ENCODE peak calls at places on chromosomes 13 and 19, in five cellular contexts. One of them, this sample, is unnamed.

GRCh38 chr19:49142866-49143335 is 12.3 kb downstream of the HRC start:
- DNase-seq in AG08396: peak; percentile 96
- DNase-seq in HTR-8/SVneo: peak; percentile 92
- DNase-seq in naive thymus-derived CD8-positive, alpha-beta T cell: peak; percentile 48
- DNase-seq in CD4-positive, alpha-beta memory T cell: peak; percentile 22
- DNase-seq in this sample: peak; percentile 95

GRCh38 chr13:105063676-105064075 is 1471.8 kb downstream of the EFNB2 start:
- DNase-seq in AG08396: no peak
- DNase-seq in HTR-8/SVneo: no peak
- DNase-seq in naive thymus-derived CD8-positive, alpha-beta T cell: no peak
- DNase-seq in CD4-positive, alpha-beta memory T cell: no peak
- DNase-seq in this sample: no peak

GRCh38 chr13:106649495-106649894 is 81.6 kb upstream of the ARGLU1 start:
- DNase-seq in AG08396: peak; percentile 26
- DNase-seq in HTR-8/SVneo: no peak
- DNase-seq in naive thymus-derived CD8-positive, alpha-beta T cell: no peak
- DNase-seq in CD4-positive, alpha-beta memory T cell: no peak
- DNase-seq in this sample: peak; percentile 73

GRCh38 chr19:40234429-40235237 is 8.1 kb upstream of the CCNP start:
- DNase-seq in AG08396: no peak
- DNase-seq in HTR-8/SVneo: no peak
- DNase-seq in naive thymus-derived CD8-positive, alpha-beta T cell: no peak
- DNase-seq in CD4-positive, alpha-beta memory T cell: no peak
- DNase-seq in this sample: no peak

GRCh38 chr19:1154731-1155351 is 19.2 kb downstream of the SBNO2 start:
- DNase-seq in AG08396: peak; percentile 97
- DNase-seq in HTR-8/SVneo: peak; percentile 77
- DNase-seq in naive thymus-derived CD8-positive, alpha-beta T cell: no peak
- DNase-seq in CD4-positive, alpha-beta memory T cell: no peak
- DNase-seq in this sample: no peak

GRCh38 chr13:112001571-112001970 is 65.4 kb upstream of the SOX1 start:
- DNase-seq in AG08396: no peak
- DNase-seq in HTR-8/SVneo: no peak
- DNase-seq in naive thymus-derived CD8-positive, alpha-beta T cell: no peak
- DNase-seq in CD4-positive, alpha-beta memory T cell: no peak
- DNase-seq in this sample: no peak

GRCh38 chr13:108120332-108120731 is 95.0 kb downstream of the LIG4 start:
- DNase-seq in AG08396: no peak
- DNase-seq in HTR-8/SVneo: no peak
- DNase-seq in naive thymus-derived CD8-positive, alpha-beta T cell: no peak
- DNase-seq in CD4-positive, alpha-beta memory T cell: no peak
- DNase-seq in this sample: no peak

GRCh38 chr13:112014857-112015256 is 52.1 kb upstream of the SOX1 start:
- DNase-seq in AG08396: no peak
- DNase-seq in HTR-8/SVneo: no peak
- DNase-seq in naive thymus-derived CD8-positive, alpha-beta T cell: no peak
- DNase-seq in CD4-positive, alpha-beta memory T cell: no peak
- DNase-seq in this sample: no peak

GRCh38 chr19:2274937-2275535 is 6.9 kb downstream of the PEAK3 start:
- DNase-seq in AG08396: peak; percentile 85
- DNase-seq in HTR-8/SVneo: peak; percentile 65
- DNase-seq in naive thymus-derived CD8-positive, alpha-beta T cell: peak; percentile 69
- DNase-seq in CD4-positive, alpha-beta memory T cell: peak; percentile 59
- DNase-seq in this sample: peak; percentile 78

GRCh38 chr19:33795370-33796163 is 1.1 kb upstream of the KCTD15 start:
- DNase-seq in AG08396: peak; percentile 93
- DNase-seq in HTR-8/SVneo: peak; percentile 82
- DNase-seq in naive thymus-derived CD8-positive, alpha-beta T cell: no peak
- DNase-seq in CD4-positive, alpha-beta memory T cell: peak; percentile 45
- DNase-seq in this sample: peak; percentile 52

GRCh38 chr19:55340144-55340783 is 588 bp downstream of the KMT5C start:
- DNase-seq in AG08396: no peak
- DNase-seq in HTR-8/SVneo: no peak
- DNase-seq in naive thymus-derived CD8-positive, alpha-beta T cell: no peak
- DNase-seq in CD4-positive, alpha-beta memory T cell: no peak
- DNase-seq in this sample: no peak

GRCh38 chr13:111622051-111622531 is 301.6 kb downstream of the TEX29 start:
- DNase-seq in AG08396: no peak
- DNase-seq in HTR-8/SVneo: no peak
- DNase-seq in naive thymus-derived CD8-positive, alpha-beta T cell: no peak
- DNase-seq in CD4-positive, alpha-beta memory T cell: no peak
- DNase-seq in this sample: peak; percentile 49

GRCh38 chr13:51681037-51681678 is 96.9 kb downstream of the WDFY2 start:
- DNase-seq in AG08396: peak; percentile 17
- DNase-seq in HTR-8/SVneo: peak; percentile 9
- DNase-seq in naive thymus-derived CD8-positive, alpha-beta T cell: no peak
- DNase-seq in CD4-positive, alpha-beta memory T cell: no peak
- DNase-seq in this sample: no peak

GRCh38 chr13:48901786-48902185 is 73.9 kb upstream of the FNDC3A start:
- DNase-seq in AG08396: no peak
- DNase-seq in HTR-8/SVneo: no peak
- DNase-seq in naive thymus-derived CD8-positive, alpha-beta T cell: no peak
- DNase-seq in CD4-positive, alpha-beta memory T cell: no peak
- DNase-seq in this sample: no peak

GRCh38 chr13:83498486-83499190 is 383.6 kb downstream of the SLITRK1 start:
- DNase-seq in AG08396: peak; percentile 5
- DNase-seq in HTR-8/SVneo: peak; percentile 12
- DNase-seq in naive thymus-derived CD8-positive, alpha-beta T cell: no peak
- DNase-seq in CD4-positive, alpha-beta memory T cell: no peak
- DNase-seq in this sample: no peak

GRCh38 chr13:40537146-40537895 is 129.1 kb downstream of the FOXO1 start:
- DNase-seq in AG08396: no peak
- DNase-seq in HTR-8/SVneo: no peak
- DNase-seq in naive thymus-derived CD8-positive, alpha-beta T cell: no peak
- DNase-seq in CD4-positive, alpha-beta memory T cell: no peak
- DNase-seq in this sample: no peak

GRCh38 chr13:24038405-24038804 is 122.1 kb upstream of the SPATA13 start:
- DNase-seq in AG08396: peak; percentile 29
- DNase-seq in HTR-8/SVneo: no peak
- DNase-seq in naive thymus-derived CD8-positive, alpha-beta T cell: no peak
- DNase-seq in CD4-positive, alpha-beta memory T cell: no peak
- DNase-seq in this sample: peak; percentile 27

GRCh38 chr19:55632463-55632834 is 8.1 kb upstream of the ZNF784 start:
- DNase-seq in AG08396: peak; percentile 72
- DNase-seq in HTR-8/SVneo: peak; percentile 67
- DNase-seq in naive thymus-derived CD8-positive, alpha-beta T cell: peak; percentile 89
- DNase-seq in CD4-positive, alpha-beta memory T cell: peak; percentile 85
- DNase-seq in this sample: peak; percentile 86

GRCh38 chr13:40342461-40342860 is 324.0 kb downstream of the FOXO1 start:
- DNase-seq in AG08396: no peak
- DNase-seq in HTR-8/SVneo: no peak
- DNase-seq in naive thymus-derived CD8-positive, alpha-beta T cell: no peak
- DNase-seq in CD4-positive, alpha-beta memory T cell: no peak
- DNase-seq in this sample: no peak

GRCh38 chr13:76798037-76798436 is 88.2 kb downstream of the KCTD12 start:
- DNase-seq in AG08396: no peak
- DNase-seq in HTR-8/SVneo: no peak
- DNase-seq in naive thymus-derived CD8-positive, alpha-beta T cell: no peak
- DNase-seq in CD4-positive, alpha-beta memory T cell: no peak
- DNase-seq in this sample: no peak

GRCh38 chr13:44715287-44716224 is 139.4 kb upstream of the TSC22D1 start:
- DNase-seq in AG08396: no peak
- DNase-seq in HTR-8/SVneo: no peak
- DNase-seq in naive thymus-derived CD8-positive, alpha-beta T cell: no peak
- DNase-seq in CD4-positive, alpha-beta memory T cell: no peak
- DNase-seq in this sample: no peak

GRCh38 chr19:13195678-13196077 is 45.5 kb downstream of the IER2 start:
- DNase-seq in AG08396: no peak
- DNase-seq in HTR-8/SVneo: no peak
- DNase-seq in naive thymus-derived CD8-positive, alpha-beta T cell: peak; percentile 24
- DNase-seq in CD4-positive, alpha-beta memory T cell: peak; percentile 62
- DNase-seq in this sample: no peak

GRCh38 chr19:3115411-3115810 is 20.4 kb upstream of the GNA15 start:
- DNase-seq in AG08396: no peak
- DNase-seq in HTR-8/SVneo: no peak
- DNase-seq in naive thymus-derived CD8-positive, alpha-beta T cell: no peak
- DNase-seq in CD4-positive, alpha-beta memory T cell: no peak
- DNase-seq in this sample: no peak

GRCh38 chr13:21673592-21674270 is 2.9 kb downstream of the FGF9 start:
- DNase-seq in AG08396: peak; percentile 84
- DNase-seq in HTR-8/SVneo: no peak
- DNase-seq in naive thymus-derived CD8-positive, alpha-beta T cell: peak; percentile 70
- DNase-seq in CD4-positive, alpha-beta memory T cell: peak; percentile 63
- DNase-seq in this sample: peak; percentile 28

GRCh38 chr13:96075953-96076543 is 13.9 kb upstream of the HS6ST3 start:
- DNase-seq in AG08396: peak; percentile 24
- DNase-seq in HTR-8/SVneo: no peak
- DNase-seq in naive thymus-derived CD8-positive, alpha-beta T cell: no peak
- DNase-seq in CD4-positive, alpha-beta memory T cell: no peak
- DNase-seq in this sample: no peak

GRCh38 chr19:23382955-23383354 is 12.3 kb downstream of the ZNF91 start:
- DNase-seq in AG08396: no peak
- DNase-seq in HTR-8/SVneo: no peak
- DNase-seq in naive thymus-derived CD8-positive, alpha-beta T cell: no peak
- DNase-seq in CD4-positive, alpha-beta memory T cell: no peak
- DNase-seq in this sample: no peak

GRCh38 chr19:41702208-41702651 is 6.2 kb upstream of the CEACAM5 start:
- DNase-seq in AG08396: no peak
- DNase-seq in HTR-8/SVneo: peak; percentile 15
- DNase-seq in naive thymus-derived CD8-positive, alpha-beta T cell: no peak
- DNase-seq in CD4-positive, alpha-beta memory T cell: no peak
- DNase-seq in this sample: peak; percentile 15

GRCh38 chr13:99331881-99332293 is 24.7 kb upstream of the GPR183 start:
- DNase-seq in AG08396: no peak
- DNase-seq in HTR-8/SVneo: no peak
- DNase-seq in naive thymus-derived CD8-positive, alpha-beta T cell: no peak
- DNase-seq in CD4-positive, alpha-beta memory T cell: no peak
- DNase-seq in this sample: peak; percentile 80

GRCh38 chr19:16328824-16329482 is 4.3 kb downstream of the KLF2 start:
- DNase-seq in AG08396: no peak
- DNase-seq in HTR-8/SVneo: no peak
- DNase-seq in naive thymus-derived CD8-positive, alpha-beta T cell: peak; percentile 80
- DNase-seq in CD4-positive, alpha-beta memory T cell: peak; percentile 77
- DNase-seq in this sample: peak; percentile 66

GRCh38 chr19:10104665-10105221 is 1.4 kb upstream of the PPAN start:
- DNase-seq in AG08396: no peak
- DNase-seq in HTR-8/SVneo: no peak
- DNase-seq in naive thymus-derived CD8-positive, alpha-beta T cell: peak; percentile 87
- DNase-seq in CD4-positive, alpha-beta memory T cell: peak; percentile 91
- DNase-seq in this sample: no peak